ENCODE peak calls at places on chromosome 18, in seven cellular contexts. J is H9, L is heart right ventricle, D is foreskin keratinocyte, W is type B pancreatic cell, P is H1, A is nephron progenitor cell. T is an unnamed sample.

GRCh38 chr18:3994061-3994687 is 460.9 kb downstream of the DLGAP1 start:
- DNase-seq in P (no peak), J (no peak), L (no peak), W (no peak), A (no peak), D (no peak), T (no peak)

GRCh38 chr18:903703-904102 is 968 bp upstream of the ADCYAP1 start:
- DNase-seq in W (peak; percentile 79), P (no peak), J (peak; percentile 73), D (no peak), L (peak; percentile 47), A (peak; percentile 95), T (peak; percentile 52)

GRCh38 chr18:506264-506663 is 5.8 kb upstream of the COLEC12 start:
- DNase-seq in W (no peak), A (no peak), D (no peak), L (no peak), J (no peak), P (no peak), T (no peak)

GRCh38 chr18:26005950-26006349 is 84.5 kb downstream of the SS18 start:
- DNase-seq in A (no peak), J (no peak), L (no peak), D (no peak), W (no peak), P (no peak), T (no peak)

GRCh38 chr18:62485684-62486083 is 37.1 kb upstream of the ZCCHC2 start:
- DNase-seq in W (no peak), P (no peak), J (no peak), D (peak; percentile 96), A (no peak), L (no peak), T (peak; percentile 91)

GRCh38 chr18:63290456-63291200 is 28.9 kb downstream of the BCL2 start:
- DNase-seq in W (no peak), A (no peak), P (no peak), J (no peak), D (no peak), L (no peak), T (no peak)

GRCh38 chr18:74784791-74785190 is 187.1 kb downstream of the ZNF407 start:
- DNase-seq in D (no peak), L (no peak), J (no peak), A (no peak), W (no peak), P (no peak), T (no peak)

GRCh38 chr18:34783485-34783884 is 73.4 kb downstream of the DTNA start:
- DNase-seq in A (no peak), D (no peak), J (no peak), P (no peak), L (no peak), W (no peak), T (no peak)

GRCh38 chr18:12638634-12639124 is 19.2 kb downstream of the SPIRE1 start:
- DNase-seq in D (no peak), A (no peak), J (no peak), P (no peak), L (no peak), W (no peak), T (no peak)

GRCh38 chr18:12640881-12641200 is 17.1 kb downstream of the SPIRE1 start:
- DNase-seq in D (no peak), L (no peak), W (no peak), P (no peak), A (no peak), J (no peak), T (no peak)

GRCh38 chr18:12637393-12637792 is 20.5 kb downstream of the SPIRE1 start:
- DNase-seq in L (no peak), D (no peak), W (no peak), J (no peak), P (no peak), A (no peak), T (no peak)

GRCh38 chr18:12637901-12638633 is 19.8 kb downstream of the SPIRE1 start:
- DNase-seq in D (peak; percentile 61), W (no peak), J (no peak), P (no peak), A (no peak), L (no peak), T (no peak)

GRCh38 chr18:12639990-12640880 is 17.7 kb downstream of the SPIRE1 start:
- DNase-seq in J (no peak), P (no peak), A (no peak), L (peak; percentile 22), D (peak; percentile 74), W (no peak), T (no peak)
- TF ChIP-seq CTCF in J (no peak), P (no peak), A (no peak), L (peak; percentile 33), D (peak; percentile 45), W (no peak), T (no peak)

GRCh38 chr18:9722691-9723090 is 14.6 kb downstream of the RAB31 start:
- DNase-seq in L (no peak), D (peak; percentile 42), A (no peak), P (no peak), W (no peak), J (no peak), T (no peak)
- TF ChIP-seq CTCF in L (no peak), D (peak; percentile 87), A (no peak), P (peak; percentile 58), W (no peak), J (peak; percentile 64), T (peak; percentile 19)

GRCh38 chr18:53193870-53194269 is 853.9 kb downstream of the DCC start:
- DNase-seq in D (no peak), A (no peak), L (no peak), J (no peak), P (no peak), W (no peak), T (no peak)

GRCh38 chr18:53191634-53192033 is 851.6 kb downstream of the DCC start:
- DNase-seq in A (no peak), J (no peak), L (no peak), W (no peak), P (no peak), D (no peak), T (no peak)
- TF ChIP-seq CTCF in A (no peak), J (no peak), L (no peak), W (no peak), P (no peak), D (no peak), T (no peak)

GRCh38 chr18:36899289-36899688 is 70.4 kb downstream of the KIAA1328 start:
- DNase-seq in P (no peak), W (no peak), L (no peak), A (no peak), D (peak; percentile 1), J (no peak), T (no peak)
- TF ChIP-seq CTCF in P (no peak), W (peak; percentile 65), L (no peak), A (peak; percentile 21), D (peak; percentile 61), J (peak; percentile 77), T (no peak)